ENCODE peak calls at places on chromosome 16, in four cellular contexts. One of them, this sample, is unnamed.

GRCh38 chr16:53501216-53501859 is 1.7 kb downstream of the AKTIP start:
- DNase-seq in GM12878: no peak
- DNase-seq in K562: no peak
- DNase-seq in IMR-90: no peak
- DNase-seq in this sample: no peak

GRCh38 chr16:57134982-57135381 is 42.6 kb downstream of the CPNE2 start:
- DNase-seq in K562: no peak
- DNase-seq in IMR-90: no peak
- DNase-seq in GM12878: no peak
- DNase-seq in this sample: no peak

GRCh38 chr16:80931985-80932720 is 74.5 kb downstream of the CMC2 start:
- DNase-seq in IMR-90: peak
- DNase-seq in K562: peak
- DNase-seq in GM12878: no peak
- DNase-seq in this sample: peak

GRCh38 chr16:11094075-11094593 is 149.8 kb downstream of the CLEC16A start:
- DNase-seq in IMR-90: peak
- DNase-seq in GM12878: peak
- DNase-seq in K562: peak
- DNase-seq in this sample: no peak

GRCh38 chr16:46972971-46973456 is 460 bp downstream of the DNAJA2 start:
- DNase-seq in K562: peak
- DNase-seq in IMR-90: no peak
- DNase-seq in GM12878: no peak
- DNase-seq in this sample: peak

GRCh38 chr16:76287466-76287865 is 10.3 kb downstream of the CNTNAP4 start:
- DNase-seq in IMR-90: no peak
- DNase-seq in GM12878: no peak
- DNase-seq in K562: no peak
- DNase-seq in this sample: no peak

GRCh38 chr16:75433732-75434413 is 570 bp upstream of the CFDP1 start:
- DNase-seq in K562: peak
- DNase-seq in GM12878: no peak
- DNase-seq in IMR-90: peak
- DNase-seq in this sample: peak

GRCh38 chr16:23408242-23409201 is 44.5 kb downstream of the COG7 start:
- DNase-seq in GM12878: no peak
- DNase-seq in K562: no peak
- DNase-seq in IMR-90: peak
- DNase-seq in this sample: no peak

GRCh38 chr16:68486671-68487495 is 38.6 kb upstream of the SMPD3 start:
- DNase-seq in GM12878: no peak
- DNase-seq in IMR-90: no peak
- DNase-seq in K562: no peak
- DNase-seq in this sample: no peak

GRCh38 chr16:61929801-61930200 is 106.4 kb downstream of the CDH8 start:
- DNase-seq in GM12878: no peak
- DNase-seq in IMR-90: no peak
- DNase-seq in K562: no peak
- DNase-seq in this sample: no peak

GRCh38 chr16:21603920-21604319 is 4.5 kb downstream of the METTL9 start:
- DNase-seq in K562: peak
- DNase-seq in GM12878: no peak
- DNase-seq in IMR-90: peak
- DNase-seq in this sample: no peak

GRCh38 chr16:56915311-56916105 is 16.4 kb upstream of the HERPUD1 start:
- DNase-seq in GM12878: no peak
- DNase-seq in K562: no peak
- DNase-seq in IMR-90: no peak
- DNase-seq in this sample: no peak

GRCh38 chr16:73066927-73067670 is 19.2 kb upstream of the ZFHX3 start:
- DNase-seq in IMR-90: peak
- DNase-seq in GM12878: no peak
- DNase-seq in K562: no peak
- DNase-seq in this sample: peak

GRCh38 chr16:22353933-22354541 is 20.4 kb downstream of the CDR2 start:
- DNase-seq in GM12878: no peak
- DNase-seq in IMR-90: no peak
- DNase-seq in K562: no peak
- DNase-seq in this sample: no peak

GRCh38 chr16:74297296-74297665 is 667 bp downstream of the PSMD7 start:
- DNase-seq in IMR-90: peak
- DNase-seq in GM12878: no peak
- DNase-seq in K562: peak
- DNase-seq in this sample: no peak

GRCh38 chr16:56800355-56800754 is 64.7 kb upstream of the SLC12A3 start:
- DNase-seq in IMR-90: no peak
- DNase-seq in GM12878: no peak
- DNase-seq in K562: no peak
- DNase-seq in this sample: no peak

GRCh38 chr16:74226361-74226979 is 70.1 kb upstream of the PSMD7 start:
- DNase-seq in K562: no peak
- DNase-seq in IMR-90: peak
- DNase-seq in GM12878: no peak
- DNase-seq in this sample: no peak

GRCh38 chr16:21684199-21684598 is 20.4 kb downstream of the OTOA start:
- DNase-seq in K562: peak
- DNase-seq in IMR-90: no peak
- DNase-seq in GM12878: no peak
- DNase-seq in this sample: no peak

GRCh38 chr16:11156401-11156800 is 99.6 kb downstream of the SOCS1 start:
- DNase-seq in GM12878: no peak
- DNase-seq in K562: no peak
- DNase-seq in IMR-90: no peak
- DNase-seq in this sample: no peak

GRCh38 chr16:66365588-66365987 is 903 bp upstream of the CDH5 start:
- DNase-seq in IMR-90: peak
- DNase-seq in GM12878: no peak
- DNase-seq in K562: no peak
- DNase-seq in this sample: no peak

GRCh38 chr16:8752706-8753105 is 44.7 kb downstream of the TMEM186 start:
- DNase-seq in IMR-90: no peak
- DNase-seq in K562: no peak
- DNase-seq in GM12878: no peak
- DNase-seq in this sample: no peak

GRCh38 chr16:27270389-27270788 is 1.8 kb upstream of the NSMCE1 start:
- DNase-seq in GM12878: no peak
- DNase-seq in IMR-90: no peak
- DNase-seq in K562: no peak
- DNase-seq in this sample: no peak

GRCh38 chr16:57505169-57505568 is 18.9 kb upstream of the DOK4 start:
- DNase-seq in GM12878: no peak
- DNase-seq in K562: no peak
- DNase-seq in IMR-90: no peak
- DNase-seq in this sample: no peak

GRCh38 chr16:49446805-49447204 is 73.2 kb downstream of the C16orf78 start:
- DNase-seq in K562: no peak
- DNase-seq in IMR-90: no peak
- DNase-seq in GM12878: no peak
- DNase-seq in this sample: no peak

GRCh38 chr16:85724126-85724879 is 26.6 kb downstream of the C16orf74 start:
- DNase-seq in IMR-90: no peak
- DNase-seq in K562: no peak
- DNase-seq in GM12878: no peak
- DNase-seq in this sample: no peak

GRCh38 chr16:57009641-57010170 is 20.3 kb downstream of the NLRC5 start:
- DNase-seq in GM12878: no peak
- DNase-seq in K562: no peak
- DNase-seq in IMR-90: no peak
- DNase-seq in this sample: no peak

GRCh38 chr16:66359012-66359411 is 7.5 kb upstream of the CDH5 start:
- DNase-seq in K562: no peak
- DNase-seq in IMR-90: peak
- DNase-seq in GM12878: no peak
- DNase-seq in this sample: no peak

GRCh38 chr16:2233046-2233775 is 3.0 kb upstream of the DNASE1L2 start:
- DNase-seq in IMR-90: no peak
- DNase-seq in GM12878: no peak
- DNase-seq in K562: no peak
- DNase-seq in this sample: no peak

GRCh38 chr16:2235234-2235651 is 1.0 kb upstream of the DNASE1L2 start:
- DNase-seq in GM12878: no peak
- DNase-seq in K562: no peak
- DNase-seq in IMR-90: no peak
- DNase-seq in this sample: no peak

GRCh38 chr16:2235695-2236361 is 416 bp upstream of the DNASE1L2 start:
- DNase-seq in IMR-90: no peak
- DNase-seq in GM12878: no peak
- DNase-seq in K562: no peak
- DNase-seq in this sample: no peak

GRCh38 chr16:2233872-2234812 is 2.1 kb upstream of the DNASE1L2 start:
- DNase-seq in IMR-90: no peak
- DNase-seq in K562: no peak
- DNase-seq in GM12878: no peak
- DNase-seq in this sample: no peak

DNA sequence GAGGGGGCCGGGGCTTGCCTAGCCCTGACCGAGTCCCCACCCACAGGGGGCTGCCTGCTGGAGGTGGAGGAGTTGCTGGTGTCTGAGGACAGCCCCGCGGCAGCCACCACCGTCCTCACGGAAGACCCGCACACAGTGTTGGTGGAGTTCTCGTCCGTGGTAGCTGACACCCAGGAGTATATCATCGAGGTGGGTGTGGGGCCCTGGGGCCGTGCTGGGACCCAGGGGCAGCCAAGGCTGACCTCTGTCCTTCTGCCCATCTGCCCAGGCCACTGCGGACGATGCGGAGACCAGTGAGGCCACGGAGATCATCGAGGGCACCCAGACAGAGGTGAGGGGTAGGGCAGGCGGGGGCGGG is 1.5 kb upstream of the DNASE1L2 start:
- DNase-seq in IMR-90: no peak
- DNase-seq in K562: no peak
- DNase-seq in GM12878: no peak
- DNase-seq in this sample: no peak
- TF ChIP-seq CHD1 in IMR-90: no peak
- TF ChIP-seq CHD1 in K562: no peak
- TF ChIP-seq CHD1 in GM12878: no peak
- TF ChIP-seq CHD1 in this sample: no peak

GRCh38 chr16:19754644-19755036 is 36.6 kb downstream of the IQCK start:
- DNase-seq in GM12878: no peak
- DNase-seq in K562: no peak
- DNase-seq in IMR-90: no peak
- DNase-seq in this sample: no peak

GRCh38 chr16:19755268-19755667 is 37.2 kb downstream of the IQCK start:
- DNase-seq in IMR-90: no peak
- DNase-seq in K562: no peak
- DNase-seq in GM12878: no peak
- DNase-seq in this sample: no peak

GRCh38 chr16:19757026-19757425 is 39.0 kb downstream of the IQCK start:
- DNase-seq in GM12878: no peak
- DNase-seq in IMR-90: peak
- DNase-seq in K562: no peak
- DNase-seq in this sample: no peak

GRCh38 chr16:19751478-19751877 is 33.4 kb downstream of the IQCK start:
- DNase-seq in K562: no peak
- DNase-seq in IMR-90: no peak
- DNase-seq in GM12878: no peak
- DNase-seq in this sample: no peak

GRCh38 chr16:19753815-19754643 is 36.0 kb downstream of the IQCK start:
- DNase-seq in K562: no peak
- DNase-seq in IMR-90: peak
- DNase-seq in GM12878: no peak
- DNase-seq in this sample: no peak
- H3K4me3 ChIP-seq in K562: no peak
- H3K4me3 ChIP-seq in IMR-90: no peak
- H3K4me3 ChIP-seq in GM12878: no peak
- H3K4me3 ChIP-seq in this sample: no peak

GRCh38 chr16:15739449-15739848 is 89.4 kb downstream of the NDE1 start:
- DNase-seq in K562: no peak
- DNase-seq in GM12878: no peak
- DNase-seq in IMR-90: no peak
- DNase-seq in this sample: no peak
- TF ChIP-seq CHD1 in K562: no peak
- TF ChIP-seq CHD1 in GM12878: no peak
- TF ChIP-seq CHD1 in IMR-90: no peak
- TF ChIP-seq CHD1 in this sample: no peak

GRCh38 chr16:63618896-63619295 is 1503.0 kb downstream of the CDH11 start:
- DNase-seq in K562: no peak
- DNase-seq in IMR-90: no peak
- DNase-seq in GM12878: no peak
- DNase-seq in this sample: no peak

GRCh38 chr16:63613701-63614100 is 1508.2 kb downstream of the CDH11 start:
- DNase-seq in K562: no peak
- DNase-seq in GM12878: no peak
- DNase-seq in IMR-90: peak
- DNase-seq in this sample: no peak

GRCh38 chr16:63614421-63614820 is 1507.4 kb downstream of the CDH11 start:
- DNase-seq in GM12878: no peak
- DNase-seq in IMR-90: no peak
- DNase-seq in K562: no peak
- DNase-seq in this sample: no peak

GRCh38 chr16:63617990-63618763 is 1503.7 kb downstream of the CDH11 start:
- DNase-seq in K562: no peak
- DNase-seq in IMR-90: no peak
- DNase-seq in GM12878: no peak
- DNase-seq in this sample: no peak

GRCh38 chr16:63617047-63617989 is 1504.5 kb downstream of the CDH11 start:
- DNase-seq in IMR-90: no peak
- DNase-seq in K562: no peak
- DNase-seq in GM12878: no peak
- DNase-seq in this sample: no peak
- H3K4me3 ChIP-seq in IMR-90: no peak
- H3K4me3 ChIP-seq in K562: no peak
- H3K4me3 ChIP-seq in GM12878: no peak
- H3K4me3 ChIP-seq in this sample: no peak

DNA sequence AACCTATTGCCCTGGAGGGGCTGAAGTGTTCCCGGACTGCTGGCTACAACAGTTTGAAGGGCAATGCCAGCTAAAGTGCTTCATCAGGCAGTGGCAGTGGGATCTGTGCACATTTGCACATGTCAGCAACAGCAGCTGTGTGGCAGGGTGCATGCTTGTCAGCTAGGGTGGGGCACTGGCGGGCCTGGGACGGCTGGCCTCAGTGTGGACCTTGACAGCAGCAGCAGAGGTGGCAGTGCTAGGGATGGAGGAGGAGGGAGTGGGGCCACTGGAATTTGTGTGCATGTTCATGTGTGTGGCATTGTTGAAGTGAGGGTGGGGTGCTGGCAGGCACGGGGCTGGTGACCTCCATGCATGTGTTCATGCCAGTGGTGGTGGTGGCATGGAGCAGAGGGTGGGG is 203.3 kb upstream of the HS3ST4 start:
- DNase-seq in K562: no peak
- DNase-seq in GM12878: no peak
- DNase-seq in IMR-90: no peak
- DNase-seq in this sample: no peak
- TF ChIP-seq CHD1 in K562: no peak
- TF ChIP-seq CHD1 in GM12878: no peak
- TF ChIP-seq CHD1 in IMR-90: no peak
- TF ChIP-seq CHD1 in this sample: no peak

GRCh38 chr16:87701066-87701425 is 64.7 kb downstream of the KLHDC4 start:
- DNase-seq in IMR-90: no peak
- DNase-seq in K562: no peak
- DNase-seq in GM12878: no peak
- DNase-seq in this sample: no peak
- H3K4me3 ChIP-seq in IMR-90: no peak
- H3K4me3 ChIP-seq in K562: no peak
- H3K4me3 ChIP-seq in GM12878: no peak
- H3K4me3 ChIP-seq in this sample: no peak

This sample was measured in H1.